ENCODE peak calls at places on chromosome 6, in six cellular contexts. O is uterus; M is CD8-positive, alpha-beta memory T cell; H is H7; C is AG04449; E is left ventricle myocardium inferior. J is an unnamed sample.

GRCh38 chr6:93418448-93419303 is 683 bp downstream of the EPHA7 start:
- DNase-seq in E (peak; percentile 20), C (no peak), H (peak; percentile 78), M (no peak), O (peak; percentile 26), J (no peak)

GRCh38 chr6:122995930-122996796 is at the start of gene CLVS2:
- DNase-seq in H (peak; percentile 76), O (peak; percentile 26), C (no peak), M (no peak), E (no peak), J (no peak)

GRCh38 chr6:134741193-134741521 is 208.7 kb downstream of the ALDH8A1 start:
- DNase-seq in E (no peak), M (no peak), H (peak; percentile 22), C (no peak), O (no peak), J (no peak)

GRCh38 chr6:5103250-5103649 is 18.1 kb downstream of the PPP1R3G start:
- DNase-seq in O (no peak), E (no peak), H (no peak), C (no peak), M (no peak), J (no peak)

GRCh38 chr6:111794300-111794699 is 79.0 kb downstream of the FYN start:
- DNase-seq in M (no peak), O (no peak), C (no peak), E (no peak), H (no peak), J (no peak)

GRCh38 chr6:108953681-108954080 is 105.5 kb downstream of the ARMC2 start:
- DNase-seq in E (no peak), H (no peak), O (no peak), M (no peak), C (no peak), J (no peak)

GRCh38 chr6:127587875-127588274 is 10.9 kb downstream of the C6orf58 start:
- DNase-seq in E (no peak), O (no peak), C (no peak), M (no peak), H (peak; percentile 4), J (no peak)

GRCh38 chr6:84061174-84061573 is 27.6 kb downstream of the MRAP2 start:
- DNase-seq in E (no peak), O (no peak), H (no peak), C (no peak), M (no peak), J (no peak)

GRCh38 chr6:112214749-112215269 is 39.6 kb downstream of the LAMA4 start:
- DNase-seq in E (no peak), H (no peak), M (no peak), C (no peak), O (no peak), J (no peak)

GRCh38 chr6:105193647-105194046 is 13.8 kb upstream of the POPDC3 start:
- DNase-seq in M (no peak), H (no peak), E (no peak), C (peak; percentile 69), O (no peak), J (peak; percentile 63)

GRCh38 chr6:142868917-142869316 is 76.1 kb downstream of the HIVEP2 start:
- DNase-seq in C (no peak), E (no peak), H (no peak), O (no peak), M (no peak), J (no peak)

GRCh38 chr6:125201961-125202729 is 48.6 kb downstream of the TPD52L1 start:
- DNase-seq in M (no peak), O (peak; percentile 20), C (peak; percentile 85), E (peak; percentile 47), H (no peak), J (no peak)

GRCh38 chr6:39602590-39603319 is 122.5 kb downstream of the KIF6 start:
- DNase-seq in E (no peak), O (no peak), C (no peak), M (no peak), H (no peak), J (no peak)

GRCh38 chr6:23302499-23302898 is 733.1 kb downstream of the HDGFL1 start:
- DNase-seq in E (no peak), O (no peak), H (no peak), M (no peak), C (no peak), J (no peak)

GRCh38 chr6:69704916-69705315 is 91.9 kb downstream of the LMBRD1 start:
- DNase-seq in C (no peak), O (no peak), H (no peak), M (no peak), E (no peak), J (no peak)

GRCh38 chr6:147190556-147190955 is 13.7 kb upstream of the STXBP5 start:
- DNase-seq in C (no peak), E (no peak), O (no peak), H (no peak), M (no peak), J (no peak)

GRCh38 chr6:67458265-67458664 is 1176.8 kb upstream of the ADGRB3 start:
- DNase-seq in C (no peak), H (no peak), M (no peak), E (no peak), O (no peak), J (no peak)

GRCh38 chr6:125316621-125317020 is 14.9 kb upstream of the HDDC2 start:
- DNase-seq in O (no peak), C (no peak), H (no peak), E (no peak), M (no peak), J (no peak)

GRCh38 chr6:3722211-3722621 is 29.3 kb downstream of the PXDC1 start:
- DNase-seq in M (no peak), E (no peak), C (no peak), H (peak; percentile 74), O (no peak), J (peak; percentile 34)

GRCh38 chr6:112574190-112574589 is 227.1 kb downstream of the RFPL4B start:
- DNase-seq in O (no peak), C (no peak), E (no peak), H (no peak), M (no peak), J (no peak)

GRCh38 chr6:138222901-138223546 is 4.7 kb upstream of the PBOV1 start:
- DNase-seq in C (no peak), H (no peak), E (no peak), O (no peak), M (no peak), J (no peak)

GRCh38 chr6:131116755-131117360 is 18.4 kb upstream of the AKAP7 start:
- DNase-seq in H (no peak), O (no peak), C (no peak), M (peak; percentile 11), E (no peak), J (no peak)

GRCh38 chr6:22141271-22141745 is 155.5 kb downstream of the PRL start:
- DNase-seq in O (no peak), M (no peak), E (no peak), C (no peak), H (no peak), J (no peak)

GRCh38 chr6:190596-191395 is 101.5 kb upstream of the DUSP22 start:
- DNase-seq in M (no peak), O (no peak), E (no peak), C (no peak), H (peak; percentile 47), J (no peak)

GRCh38 chr6:34248198-34248726 is 544 bp downstream of the SMIM29 start:
- DNase-seq in M (peak; percentile 15), E (peak; percentile 69), H (peak; percentile 76), O (peak; percentile 72), C (no peak), J (no peak)

GRCh38 chr6:34246249-34246562 is 2.6 kb downstream of the SMIM29 start:
- DNase-seq in O (no peak), M (no peak), E (no peak), C (no peak), H (peak; percentile 57), J (no peak)

GRCh38 chr6:34246563-34247391 is 2.0 kb downstream of the SMIM29 start:
- DNase-seq in C (no peak), E (no peak), H (peak; percentile 81), M (no peak), O (no peak), J (no peak)

GRCh38 chr6:34248727-34249468 is at the start of gene SMIM29:
- DNase-seq in C (peak; percentile 57), O (peak; percentile 98), H (peak; percentile 99), M (peak; percentile 97), E (peak; percentile 97), J (no peak)

GRCh38 chr6:34247481-34248197 is 1.2 kb downstream of the SMIM29 start:
- DNase-seq in H (peak; percentile 60), E (no peak), O (no peak), M (no peak), C (no peak), J (no peak)
- H3K4me3 ChIP-seq in H (peak overlapping the region; percentile 90), E (peak overlapping the region; percentile 83), O (no peak overlapping the region), M (peak overlapping the region; percentile 95), C (peak overlapping the region; percentile 87), J (no peak overlapping the region)

GRCh38 chr6:43773050-43773956 is 3.3 kb downstream of the VEGFA start:
- DNase-seq in M (no peak), O (peak; percentile 41), C (no peak), H (peak; percentile 90), E (peak; percentile 58), J (no peak)
- H3K4me3 ChIP-seq in M (peak overlapping the region; percentile 37), O (peak overlapping the region; percentile 88), C (peak overlapping the region; percentile 98), H (peak overlapping the region; percentile 96), E (peak overlapping the region; percentile 95), J (peak overlapping the region; percentile 94)

GRCh38 chr6:11096109-11096508 is 2.5 kb downstream of the SMIM13 start:
- DNase-seq in M (no peak), C (no peak), O (no peak), H (peak; percentile 51), E (no peak), J (no peak)
- H3K4me3 ChIP-seq in M (no peak overlapping the region), C (no peak overlapping the region), O (no peak overlapping the region), H (no peak overlapping the region), E (no peak overlapping the region), J (no peak overlapping the region)

GRCh38 chr6:56607111-56607752 is 35.5 kb downstream of the DST start:
- DNase-seq in O (no peak), C (no peak), E (no peak), H (no peak), M (no peak), J (no peak)

GRCh38 chr6:56608332-56608731 is 34.4 kb downstream of the DST start:
- DNase-seq in E (no peak), M (no peak), O (no peak), C (no peak), H (no peak), J (no peak)

DNA sequence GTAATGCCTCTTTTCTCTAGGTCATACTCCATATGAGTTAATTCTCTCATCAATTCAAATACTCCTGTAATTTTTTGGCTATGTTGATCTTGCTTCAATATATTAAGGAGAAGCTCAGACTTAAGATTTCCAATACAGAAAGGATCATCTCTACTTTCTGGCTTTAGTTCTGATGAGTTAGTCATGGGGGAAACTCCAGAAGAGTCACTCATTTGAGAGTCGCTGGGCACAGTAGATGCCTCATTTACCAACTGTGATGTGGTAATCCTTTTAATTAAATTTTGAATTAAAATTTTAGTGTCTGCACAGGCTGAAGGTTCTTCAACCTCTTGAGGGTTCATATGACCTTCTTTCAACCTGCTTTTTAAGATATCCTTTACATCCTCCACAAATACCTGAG is 38.5 kb downstream of the DST start:
- DNase-seq in E (no peak), H (no peak), C (no peak), O (no peak), M (no peak), J (no peak)
- H3K4me3 ChIP-seq in E (no peak overlapping the region), H (no peak overlapping the region), C (no peak overlapping the region), O (no peak overlapping the region), M (no peak overlapping the region), J (no peak overlapping the region)

GRCh38 chr6:41938590-41938989 is 3.0 kb downstream of the CCND3 start:
- DNase-seq in H (no peak), C (no peak), O (no peak), E (no peak), M (no peak), J (no peak)
- H3K4me3 ChIP-seq in H (no peak overlapping the region), C (no peak overlapping the region), O (no peak overlapping the region), E (peak overlapping the region; percentile 98), M (peak overlapping the region; percentile 84), J (no peak overlapping the region)

GRCh38 chr6:163390770-163391169 is 23.7 kb upstream of the QKI start:
- DNase-seq in E (no peak), M (no peak), H (no peak), C (no peak), O (no peak), J (no peak)
- H3K4me3 ChIP-seq in E (no peak overlapping the region), M (no peak overlapping the region), H (no peak overlapping the region), C (no peak overlapping the region), O (no peak overlapping the region), J (no peak overlapping the region)